ENCODE peak calls at places on chromosomes 5 and 9, in nine cellular contexts. T is HCT116, P is stomach, Z is prostate gland, G is breast epithelium, U is HepG2, X is sigmoid colon, O is GM12878, V is K562. N is an unnamed sample.

GRCh38 chr9:12956805-12957204 is 182.0 kb downstream of the LURAP1L start:
- DNase-seq in T (no peak), P (no peak), Z (no peak), G (no peak), U (no peak), X (no peak), O (no peak), V (no peak), N (no peak)

GRCh38 chr9:38087934-38088925 is 19.2 kb upstream of the SHB start:
- DNase-seq in T (peak; percentile 24), P (peak; percentile 83), Z (peak; percentile 59), G (peak; percentile 85), U (peak; percentile 39), X (peak; percentile 86), O (no peak), V (peak; percentile 89), N (peak; percentile 82)

GRCh38 chr5:56824019-56824418 is 8.7 kb downstream of the MAP3K1 start:
- DNase-seq in T (no peak), P (no peak), Z (no peak), G (no peak), U (no peak), X (no peak), O (no peak), V (no peak), N (no peak)

GRCh38 chr9:92035146-92035545 is 80.1 kb downstream of the SPTLC1 start:
- DNase-seq in T (no peak), P (no peak), Z (no peak), G (no peak), U (no peak), X (peak; percentile 75), O (no peak), V (no peak), N (no peak)

GRCh38 chr9:114588671-114589526 is 1.3 kb downstream of the ATP6V1G1 start:
- DNase-seq in T (no peak), P (no peak), Z (no peak), G (no peak), U (no peak), X (no peak), O (no peak), V (no peak), N (no peak)

GRCh38 chr5:126519637-126520592 is 75.1 kb downstream of the ALDH7A1 start:
- DNase-seq in T (no peak), P (no peak), Z (peak; percentile 39), G (no peak), U (no peak), X (peak; percentile 87), O (no peak), V (no peak), N (peak; percentile 29)

GRCh38 chr5:56168066-56168478 is 65.1 kb downstream of the ANKRD55 start:
- DNase-seq in T (no peak), P (no peak), Z (no peak), G (no peak), U (no peak), X (no peak), O (no peak), V (no peak), N (no peak)

GRCh38 chr9:32350682-32351081 is 33.8 kb upstream of the ACO1 start:
- DNase-seq in T (peak; percentile 10), P (no peak), Z (no peak), G (no peak), U (peak; percentile 20), X (no peak), O (no peak), V (no peak), N (no peak)

GRCh38 chr5:134132372-134133212 is 18.1 kb downstream of the TCF7 start:
- DNase-seq in T (no peak), P (no peak), Z (no peak), G (no peak), U (no peak), X (peak; percentile 37), O (peak; percentile 92), V (no peak), N (no peak)

GRCh38 chr5:176653986-176654385 is 6.7 kb downstream of the TSPAN17 start:
- DNase-seq in T (no peak), P (no peak), Z (no peak), G (no peak), U (no peak), X (no peak), O (no peak), V (no peak), N (no peak)

GRCh38 chr5:111313017-111313724 is 89.0 kb downstream of the CAMK4 start:
- DNase-seq in T (no peak), P (no peak), Z (no peak), G (no peak), U (no peak), X (no peak), O (no peak), V (no peak), N (no peak)

GRCh38 chr5:52007230-52007858 is 624.1 kb downstream of the ISL1 start:
- DNase-seq in T (peak; percentile 16), P (no peak), Z (peak; percentile 13), G (no peak), U (peak; percentile 33), X (no peak), O (no peak), V (no peak), N (no peak)

GRCh38 chr9:122360891-122361290 is 9.9 kb upstream of the PTGS1 start:
- DNase-seq in T (no peak), P (no peak), Z (no peak), G (peak; percentile 31), U (no peak), X (no peak), O (no peak), V (no peak), N (no peak)

DNA sequence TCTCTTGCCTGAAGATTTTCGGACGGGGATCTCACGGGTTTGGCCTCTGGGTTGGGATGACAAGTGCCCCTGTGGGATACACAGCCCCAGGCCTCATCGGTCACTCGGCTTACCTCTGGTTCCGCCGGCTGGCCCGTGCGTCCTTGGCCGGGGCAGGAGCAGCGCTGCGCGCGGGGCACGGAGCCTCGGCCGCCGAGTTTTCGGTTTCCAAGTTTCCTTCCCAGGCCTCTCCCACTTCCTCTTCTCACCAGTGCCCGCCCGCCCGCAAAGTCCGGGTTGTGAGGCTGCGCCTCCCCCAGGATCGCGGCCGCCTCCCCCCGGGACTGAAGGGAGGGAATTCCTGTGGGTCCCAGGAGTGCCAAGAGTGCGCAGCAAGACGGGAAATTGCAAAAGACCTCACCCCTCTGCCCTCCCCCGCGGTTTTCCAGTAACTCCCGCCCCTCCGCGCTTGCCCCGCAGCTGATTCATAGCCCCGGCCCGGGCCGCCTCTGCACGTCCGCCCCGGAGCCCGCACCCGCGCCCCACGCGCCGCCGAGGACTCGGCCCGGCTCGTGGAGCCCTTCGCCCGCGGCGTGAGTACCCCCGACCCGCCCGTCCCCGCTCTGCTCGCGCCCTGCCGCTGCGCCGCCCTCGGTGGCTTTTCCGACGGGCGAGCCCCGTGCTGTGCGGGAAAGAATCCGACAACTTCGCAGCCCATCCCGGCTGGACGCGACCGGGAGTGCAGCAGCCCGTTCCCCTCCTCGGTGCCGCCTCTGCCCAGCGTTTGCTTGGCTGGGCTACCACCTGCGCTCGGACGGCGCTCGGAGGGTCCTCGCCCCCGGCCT is at the start of gene OSMR:
- DNase-seq in T (peak; percentile 78), P (peak; percentile 79), Z (peak; percentile 93), G (peak; percentile 89), U (peak; percentile 84), X (peak; percentile 98), O (no peak), V (peak; percentile 32), N (peak; percentile 77)
- TF ChIP-seq POLR2AphosphoS5 in T (peak; percentile 77), P (peak; percentile 90), Z (peak; percentile 78), G (peak; percentile 95), U (peak; percentile 49), X (peak; percentile 85), O (no peak), V (no peak), N (peak; percentile 80)

DNA sequence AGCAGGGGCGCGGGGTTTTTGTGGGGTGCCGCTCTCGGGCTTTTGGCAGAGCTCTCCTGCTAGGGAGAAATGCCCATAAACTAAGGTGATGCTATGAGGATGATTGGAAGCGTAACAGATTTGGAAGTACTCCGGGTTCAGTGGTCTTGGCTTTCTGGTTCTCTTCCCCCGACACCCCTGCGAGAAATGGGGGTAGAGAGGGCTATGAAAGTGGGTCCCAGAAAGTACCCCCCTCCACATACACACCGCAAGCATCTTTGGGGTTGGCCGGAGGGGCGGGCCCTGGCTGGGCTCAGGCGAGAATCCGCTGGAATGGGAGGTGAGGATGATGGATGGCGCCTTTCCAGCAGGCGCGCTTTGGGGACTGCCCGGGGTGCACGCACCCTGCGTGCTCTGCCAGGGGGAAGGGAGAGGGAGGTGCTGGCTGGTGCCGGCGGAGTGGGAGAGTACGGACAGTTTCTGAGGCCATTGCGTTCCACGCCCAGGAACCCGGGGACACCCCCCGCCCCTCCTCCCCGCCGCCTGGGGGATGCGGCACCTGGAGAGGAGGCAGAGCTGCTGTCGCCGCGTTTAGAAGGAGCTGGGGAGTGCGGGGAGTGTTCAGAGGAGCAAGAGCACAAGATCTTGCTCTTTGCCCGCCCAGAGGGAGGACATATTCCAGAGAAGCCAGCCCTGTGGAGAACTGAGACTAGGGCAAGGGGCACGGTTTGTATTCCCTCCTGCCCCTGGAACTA is 1.9 kb downstream of the PCSK5 start:
- DNase-seq in T (no peak), P (no peak), Z (peak; percentile 14), G (no peak), U (no peak), X (peak; percentile 71), O (no peak), V (no peak), N (peak; percentile 70)
- TF ChIP-seq POLR2A in T (no peak), P (no peak), Z (no peak), G (no peak), U (no peak), X (no peak), O (no peak), V (no peak), N (no peak)

GRCh38 chr5:41695920-41696582 is 174.2 kb downstream of the OXCT1 start:
- DNase-seq in T (no peak), P (no peak), Z (no peak), G (no peak), U (no peak), X (no peak), O (no peak), V (no peak), N (no peak)
- TF ChIP-seq CTCF in T (peak; percentile 54), P (no peak), Z (peak; percentile 11), G (no peak), U (peak; percentile 20), X (no peak), O (peak; percentile 51), V (peak; percentile 35), N (peak; percentile 29)

DNA sequence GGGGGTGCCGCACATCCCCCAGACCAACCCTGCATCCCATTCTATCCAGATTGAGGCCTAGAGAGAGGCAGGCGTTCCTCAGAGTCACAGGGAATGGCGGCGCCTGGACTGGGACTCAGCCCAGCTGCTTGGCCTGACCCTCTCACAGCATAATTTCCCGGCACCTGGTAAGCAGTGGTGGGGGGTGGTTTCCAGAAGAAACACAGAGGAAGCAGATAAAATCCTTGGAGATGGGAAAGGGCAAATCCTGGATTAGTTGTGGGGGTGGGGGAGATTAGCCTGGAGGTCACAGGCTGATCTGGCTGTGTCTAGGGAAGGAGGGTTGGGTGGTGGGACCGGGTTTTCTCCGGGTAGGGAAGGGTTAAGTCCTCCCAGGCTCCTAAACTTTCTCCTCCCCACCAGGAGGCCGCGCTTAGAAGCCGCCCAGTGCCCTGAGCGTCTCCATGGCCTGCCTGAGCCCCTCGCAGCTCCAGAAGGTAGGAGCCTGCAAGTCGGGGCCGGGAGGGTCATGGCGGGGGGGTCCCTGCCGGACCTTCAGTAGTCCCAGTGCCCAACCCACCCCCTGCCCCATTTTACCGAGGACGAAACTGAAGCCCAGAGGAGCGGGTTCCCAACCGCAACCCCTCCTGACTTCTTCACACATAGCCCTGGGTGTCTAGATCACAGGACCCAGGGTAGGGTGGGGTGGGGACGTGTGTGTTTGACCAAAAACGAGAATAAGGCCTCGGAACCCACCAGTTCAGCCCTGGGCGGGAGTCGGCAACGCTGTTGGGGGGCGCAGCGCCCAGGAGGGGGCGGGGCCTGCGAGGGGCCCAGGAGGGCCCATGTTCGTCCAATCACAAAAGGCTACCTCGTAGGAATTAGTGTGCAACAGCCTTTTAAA is 1.3 kb downstream of the PHYHD1 start:
- DNase-seq in T (no peak), P (peak; percentile 55), Z (peak; percentile 42), G (no peak), U (peak; percentile 62), X (peak; percentile 84), O (no peak), V (peak; percentile 52), N (peak; percentile 25)
- TF ChIP-seq POLR2AphosphoS5 in T (no peak), P (no peak), Z (peak; percentile 24), G (no peak), U (peak; percentile 72), X (peak; percentile 33), O (no peak), V (no peak), N (no peak)